ENCODE peak calls at places on chromosomes 1 and 21, in eight cellular contexts. G is M059J; A is GM10248; K is Right ventricle myocardium inferior; L is hippocampal formation; R is germinal center; M is esophagus muscularis mucosa; N is effector memory CD4-positive, alpha-beta T cell. C is an unnamed sample.

GRCh38 chr1:201639391-201639790 is 100.5 kb downstream of the NAV1 start:
- DNase-seq in G (no peak), A (no peak), K (no peak), L (no peak), R (no peak), M (no peak), N (no peak), C (no peak)

GRCh38 chr1:184533049-184533448 is 146.2 kb downstream of the C1orf21 start:
- DNase-seq in G (no peak), A (no peak), K (no peak), L (no peak), R (peak), M (no peak), N (no peak), C (no peak)

GRCh38 chr21:38082936-38083335 is 166.7 kb upstream of the KCNJ6 start:
- DNase-seq in G (no peak), A (no peak), K (no peak), L (no peak), R (no peak), M (peak), N (no peak), C (no peak)

GRCh38 chr21:24280591-24280990 is 1326.7 kb downstream of the MRPL39 start:
- DNase-seq in G (no peak), A (no peak), K (no peak), L (no peak), R (no peak), M (no peak), N (no peak), C (no peak)

GRCh38 chr1:230002164-230002803 is 64.8 kb upstream of the GALNT2 start:
- DNase-seq in G (no peak), A (no peak), K (peak), L (no peak), R (no peak), M (no peak), N (no peak), C (no peak)

GRCh38 chr1:9852410-9853301 is 28.9 kb upstream of the CLSTN1 start:
- DNase-seq in G (peak), A (no peak), K (no peak), L (peak), R (no peak), M (no peak), N (no peak), C (no peak)

GRCh38 chr1:169829671-169830070 is 35.0 kb upstream of the METTL18 start:
- DNase-seq in G (no peak), A (no peak), K (no peak), L (no peak), R (no peak), M (no peak), N (no peak), C (no peak)

GRCh38 chr1:214296860-214297699 is 16.1 kb downstream of the SMYD2 start:
- DNase-seq in G (peak), A (no peak), K (no peak), L (no peak), R (no peak), M (no peak), N (no peak), C (no peak)

GRCh38 chr1:116255486-116255885 is 117.6 kb upstream of the ATP1A1 start:
- DNase-seq in G (no peak), A (no peak), K (no peak), L (no peak), R (no peak), M (no peak), N (no peak), C (no peak)

GRCh38 chr21:44012474-44013379 is 618 bp downstream of the TRAPPC10 start:
- DNase-seq in G (peak), A (peak), K (peak), L (no peak), R (peak), M (no peak), N (peak), C (peak)

GRCh38 chr1:108119500-108119899 is 80.6 kb downstream of the SLC25A24 start:
- DNase-seq in G (no peak), A (no peak), K (no peak), L (no peak), R (no peak), M (peak), N (no peak), C (no peak)

GRCh38 chr1:190852611-190853010 is 374.9 kb upstream of the BRINP3 start:
- DNase-seq in G (no peak), A (no peak), K (no peak), L (no peak), R (no peak), M (no peak), N (no peak), C (no peak)

GRCh38 chr1:119093721-119094120 is 46.7 kb downstream of the WARS2 start:
- DNase-seq in G (peak), A (no peak), K (no peak), L (no peak), R (no peak), M (no peak), N (no peak), C (no peak)

GRCh38 chr1:4305526-4306301 is 348.7 kb upstream of the AJAP1 start:
- DNase-seq in G (peak), A (no peak), K (no peak), L (no peak), R (no peak), M (no peak), N (no peak), C (no peak)

GRCh38 chr1:166088572-166088955 is 78.2 kb downstream of the FAM78B start:
- DNase-seq in G (no peak), A (no peak), K (no peak), L (no peak), R (no peak), M (no peak), N (no peak), C (no peak)

GRCh38 chr21:25307489-25307888 is 299.8 kb downstream of the MRPL39 start:
- DNase-seq in G (peak), A (no peak), K (no peak), L (no peak), R (no peak), M (no peak), N (no peak), C (no peak)

GRCh38 chr1:76262591-76262990 is 188.0 kb downstream of the ST6GALNAC3 start:
- DNase-seq in G (no peak), A (no peak), K (no peak), L (no peak), R (no peak), M (no peak), N (no peak), C (no peak)

GRCh38 chr1:39698568-39698967 is 7.3 kb upstream of the HPCAL4 start:
- DNase-seq in G (no peak), A (no peak), K (no peak), L (no peak), R (no peak), M (no peak), N (no peak), C (no peak)

GRCh38 chr21:26170471-26171309 is at the start of gene APP:
- DNase-seq in G (peak), A (peak), K (peak), L (peak), R (peak), M (peak), N (peak), C (peak)

GRCh38 chr1:90730247-90731022 is 13.3 kb upstream of the BARHL2 start:
- DNase-seq in G (no peak), A (no peak), K (no peak), L (no peak), R (no peak), M (peak), N (no peak), C (no peak)

GRCh38 chr1:56190975-56191768 is 388.2 kb downstream of the PLPP3 start:
- DNase-seq in G (peak), A (no peak), K (no peak), L (no peak), R (no peak), M (no peak), N (no peak), C (no peak)

GRCh38 chr1:20405893-20406604 is 80.0 kb downstream of the CAMK2N1 start:
- DNase-seq in G (peak), A (no peak), K (no peak), L (no peak), R (peak), M (no peak), N (no peak), C (no peak)

GRCh38 chr1:155073377-155074272 is 5.0 kb upstream of the EFNA3 start:
- DNase-seq in G (no peak), A (no peak), K (peak), L (no peak), R (no peak), M (no peak), N (no peak), C (no peak)

GRCh38 chr1:24464378-24464770 is 38.3 kb upstream of the RCAN3 start:
- DNase-seq in G (peak), A (no peak), K (no peak), L (no peak), R (no peak), M (no peak), N (no peak), C (no peak)

GRCh38 chr1:106921186-106921585 is 135.3 kb upstream of the PRMT6 start:
- DNase-seq in G (no peak), A (no peak), K (no peak), L (no peak), R (no peak), M (no peak), N (no peak), C (no peak)

C was measured in T follicular helper cell.